ENCODE peak calls at places on chromosomes 12 and 14, in eight cellular contexts. G is LoVo; H is effector CD4-positive, alpha-beta T cell; B is T-helper 1 cell; Z is WTC11; V is fibroblast of pulmonary artery; P is mucosa of gallbladder; Q is NK-92 treated with Interleukin-12 subunit alpha and Interleukin-12 subunit beta, amount 100 ng/mL, for 24 hours. K is an unnamed sample.

GRCh38 chr12:109760031-109760929 is 46.7 kb downstream of the FAM222A start:
- DNase-seq in G (no peak), H (no peak), B (no peak), Z (peak), V (no peak), P (no peak), Q (no peak), K (no peak)

GRCh38 chr12:115023279-115023678 is 339.3 kb upstream of the TBX3 start:
- DNase-seq in G (no peak), H (no peak), B (no peak), Z (no peak), V (peak), P (no peak), Q (no peak), K (no peak)

GRCh38 chr12:103930787-103931536 is 752 bp downstream of the HSP90B1 start:
- DNase-seq in G (no peak), H (no peak), B (no peak), Z (peak), V (peak), P (peak), Q (no peak), K (no peak)

GRCh38 chr14:45610303-45610702 is 357.3 kb upstream of the MIS18BP1 start:
- DNase-seq in G (peak), H (no peak), B (no peak), Z (no peak), V (peak), P (no peak), Q (no peak), K (no peak)

GRCh38 chr14:90760591-90761316 is 55.5 kb downstream of the TTC7B start:
- DNase-seq in G (peak), H (no peak), B (no peak), Z (no peak), V (peak), P (no peak), Q (no peak), K (no peak)

GRCh38 chr12:77003244-77003643 is 62.1 kb downstream of the E2F7 start:
- DNase-seq in G (no peak), H (no peak), B (no peak), Z (no peak), V (no peak), P (no peak), Q (no peak), K (no peak)

GRCh38 chr14:24392327-24393098 is 6.3 kb upstream of the NYNRIN start:
- DNase-seq in G (peak), H (no peak), B (no peak), Z (no peak), V (peak), P (no peak), Q (no peak), K (no peak)

GRCh38 chr12:53868516-53868986 is 70.1 kb upstream of the HOXC13 start:
- DNase-seq in G (peak), H (no peak), B (no peak), Z (no peak), V (no peak), P (no peak), Q (no peak), K (no peak)

GRCh38 chr14:52272375-52272774 is 4.9 kb downstream of the PTGDR start:
- DNase-seq in G (no peak), H (no peak), B (peak), Z (peak), V (peak), P (peak), Q (no peak), K (peak)

GRCh38 chr12:49951411-49952105 is 1.0 kb downstream of the AQP2 start:
- DNase-seq in G (no peak), H (no peak), B (no peak), Z (no peak), V (no peak), P (no peak), Q (no peak), K (no peak)

GRCh38 chr14:96167224-96168148 is 37.2 kb upstream of the BDKRB2 start:
- DNase-seq in G (peak), H (no peak), B (no peak), Z (no peak), V (peak), P (no peak), Q (no peak), K (no peak)